ENCODE peak calls at places on chromosome 13, in six cellular contexts. S, Z, R, P, D and M are unnamed samples.

GRCh38 chr13:97068146-97068545 is 73.9 kb upstream of the OXGR1 start:
- DNase-seq in S (no peak), Z (no peak), R (peak; percentile 6), P (no peak), D (no peak), M (no peak)

GRCh38 chr13:22800726-22801401 is 379.9 kb upstream of the SGCG start:
- DNase-seq in S (peak; percentile 13), Z (peak; percentile 16), R (peak; percentile 13), P (peak; percentile 28), D (no peak), M (peak; percentile 37)

GRCh38 chr13:96075953-96076543 is 13.9 kb upstream of the HS6ST3 start:
- DNase-seq in S (peak; percentile 50), Z (no peak), R (peak; percentile 39), P (no peak), D (no peak), M (no peak)

GRCh38 chr13:49421391-49421790 is 22.5 kb downstream of the CAB39L start:
- DNase-seq in S (peak; percentile 21), Z (no peak), R (no peak), P (no peak), D (peak; percentile 12), M (no peak)

GRCh38 chr13:44540761-44541434 is 35.2 kb downstream of the TSC22D1 start:
- DNase-seq in S (no peak), Z (no peak), R (no peak), P (no peak), D (no peak), M (no peak)

GRCh38 chr13:75226092-75226491 is 255.9 kb downstream of the TBC1D4 start:
- DNase-seq in S (no peak), Z (no peak), R (no peak), P (no peak), D (peak; percentile 11), M (peak; percentile 59)

GRCh38 chr13:24184265-24184841 is 23.8 kb downstream of the SPATA13 start:
- DNase-seq in S (no peak), Z (no peak), R (no peak), P (no peak), D (no peak), M (peak; percentile 89)

GRCh38 chr13:74206061-74206561 is 71.9 kb upstream of the KLF12 start:
- DNase-seq in S (peak; percentile 75), Z (no peak), R (peak; percentile 70), P (no peak), D (no peak), M (peak; percentile 61)

GRCh38 chr13:37375724-37376123 is 222.8 kb downstream of the POSTN start:
- DNase-seq in S (peak; percentile 26), Z (no peak), R (peak; percentile 28), P (no peak), D (no peak), M (no peak)

GRCh38 chr13:59643906-59644626 is 519.7 kb downstream of the DIAPH3 start:
- DNase-seq in S (no peak), Z (no peak), R (no peak), P (no peak), D (no peak), M (no peak)

GRCh38 chr13:84121456-84121855 is 239.2 kb upstream of the SLITRK1 start:
- DNase-seq in S (peak; percentile 21), Z (no peak), R (no peak), P (no peak), D (no peak), M (no peak)

GRCh38 chr13:44237276-44237767 is 136.3 kb upstream of the SERP2 start:
- DNase-seq in S (peak; percentile 99), Z (peak; percentile 90), R (peak; percentile 98), P (no peak), D (no peak), M (peak; percentile 72)

GRCh38 chr13:98945863-98946605 is 31.8 kb downstream of the DOCK9 start:
- DNase-seq in S (no peak), Z (no peak), R (no peak), P (no peak), D (no peak), M (no peak)

GRCh38 chr13:90943961-90944360 is 403.5 kb upstream of the MIR17HG start:
- DNase-seq in S (no peak), Z (no peak), R (no peak), P (no peak), D (no peak), M (no peak)

GRCh38 chr13:60679131-60679530 is 282.1 kb downstream of the TDRD3 start:
- DNase-seq in S (peak; percentile 16), Z (no peak), R (no peak), P (no peak), D (no peak), M (no peak)

GRCh38 chr13:101567841-101568240 is 115.4 kb downstream of the ITGBL1 start:
- DNase-seq in S (no peak), Z (no peak), R (peak; percentile 37), P (no peak), D (no peak), M (no peak)

GRCh38 chr13:42836930-42837329 is 55.5 kb downstream of the FAM216B start:
- DNase-seq in S (peak; percentile 78), Z (peak; percentile 9), R (peak; percentile 89), P (no peak), D (no peak), M (peak; percentile 43)

GRCh38 chr13:74251778-74252519 is 117.7 kb upstream of the KLF12 start:
- DNase-seq in S (no peak), Z (no peak), R (peak; percentile 25), P (no peak), D (no peak), M (no peak)

GRCh38 chr13:40611004-40611403 is 55.4 kb downstream of the FOXO1 start:
- DNase-seq in S (peak; percentile 16), Z (no peak), R (no peak), P (no peak), D (no peak), M (no peak)

GRCh38 chr13:36033035-36033434 is 98.1 kb downstream of the DCLK1 start:
- DNase-seq in S (no peak), Z (no peak), R (no peak), P (no peak), D (no peak), M (no peak)

GRCh38 chr13:75330770-75331169 is 151.2 kb downstream of the TBC1D4 start:
- DNase-seq in S (no peak), Z (no peak), R (no peak), P (no peak), D (no peak), M (no peak)

DNA sequence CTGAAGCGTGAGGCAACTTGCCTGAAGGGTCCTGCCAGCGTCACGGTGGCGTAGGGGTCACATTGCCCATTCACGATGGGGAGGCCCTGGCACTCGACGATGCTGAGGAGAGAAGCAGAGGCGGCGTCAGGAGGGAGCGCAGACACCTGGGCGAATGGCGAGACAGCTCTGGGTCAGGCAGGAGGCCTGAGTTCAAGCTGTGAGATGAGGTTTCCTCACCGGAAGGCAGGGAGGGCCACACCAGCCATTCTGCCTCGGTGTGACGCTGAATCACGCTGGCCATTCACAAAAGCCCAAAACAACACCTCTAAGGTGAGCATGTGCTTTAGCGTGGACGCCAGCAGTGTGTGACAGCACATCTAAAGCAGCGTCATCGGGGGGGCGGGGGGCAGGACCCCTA is 54.0 kb upstream of the C13orf46 start:
- DNase-seq in S (no peak), Z (no peak), R (no peak), P (no peak), D (no peak), M (no peak)
- H3K4me3 ChIP-seq in S (no peak overlapping the region), Z (no peak overlapping the region), R (no peak overlapping the region), P (no peak overlapping the region), D (no peak overlapping the region), M (no peak overlapping the region)

DNA sequence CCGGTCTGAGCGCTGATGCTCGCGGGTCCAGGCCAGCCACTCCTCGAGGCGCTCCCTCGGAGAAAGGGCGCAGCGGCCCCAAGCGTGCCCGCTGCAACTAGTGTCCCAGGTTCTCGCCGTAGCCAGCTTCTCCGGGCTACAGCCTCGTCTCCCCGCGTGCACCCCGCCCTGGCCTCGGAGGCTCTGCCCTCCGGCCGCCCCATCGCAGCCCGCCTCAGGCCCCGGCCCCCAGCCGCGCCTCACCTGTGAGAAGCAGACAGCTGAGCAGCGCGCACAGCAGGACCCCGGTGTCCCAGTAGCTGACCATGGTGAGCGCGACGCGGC is 429 bp downstream of the FLT1 start:
- DNase-seq in S (peak; percentile 37), Z (no peak), R (no peak), P (no peak), D (no peak), M (no peak)
- H3K4me3 ChIP-seq in S (peak overlapping the region; percentile 66), Z (peak overlapping the region; percentile 86), R (peak overlapping the region; percentile 34), P (peak overlapping the region; percentile 46), D (no peak overlapping the region), M (no peak overlapping the region)

GRCh38 chr13:112885782-112886268 is 83.2 kb upstream of the MCF2L start:
- DNase-seq in S (peak; percentile 89), Z (peak; percentile 75), R (peak; percentile 87), P (no peak), D (peak; percentile 53), M (no peak)
- H3K4me3 ChIP-seq in S (peak overlapping the region; percentile 23), Z (no peak overlapping the region), R (no peak overlapping the region), P (no peak overlapping the region), D (no peak overlapping the region), M (peak overlapping the region; percentile 40)

GRCh38 chr13:27967203-27967735 is 1.8 kb downstream of the CDX2 start:
- DNase-seq in S (no peak), Z (no peak), R (no peak), P (no peak), D (no peak), M (no peak)

GRCh38 chr13:27969073-27969865 is at the start of gene CDX2:
- DNase-seq in S (no peak), Z (no peak), R (no peak), P (no peak), D (no peak), M (no peak)

GRCh38 chr13:27967736-27968315 is 1.3 kb downstream of the CDX2 start:
- DNase-seq in S (no peak), Z (no peak), R (no peak), P (no peak), D (no peak), M (no peak)

GRCh38 chr13:27969866-27970229 is 733 bp upstream of the CDX2 start:
- DNase-seq in S (no peak), Z (no peak), R (no peak), P (no peak), D (no peak), M (no peak)

DNA sequence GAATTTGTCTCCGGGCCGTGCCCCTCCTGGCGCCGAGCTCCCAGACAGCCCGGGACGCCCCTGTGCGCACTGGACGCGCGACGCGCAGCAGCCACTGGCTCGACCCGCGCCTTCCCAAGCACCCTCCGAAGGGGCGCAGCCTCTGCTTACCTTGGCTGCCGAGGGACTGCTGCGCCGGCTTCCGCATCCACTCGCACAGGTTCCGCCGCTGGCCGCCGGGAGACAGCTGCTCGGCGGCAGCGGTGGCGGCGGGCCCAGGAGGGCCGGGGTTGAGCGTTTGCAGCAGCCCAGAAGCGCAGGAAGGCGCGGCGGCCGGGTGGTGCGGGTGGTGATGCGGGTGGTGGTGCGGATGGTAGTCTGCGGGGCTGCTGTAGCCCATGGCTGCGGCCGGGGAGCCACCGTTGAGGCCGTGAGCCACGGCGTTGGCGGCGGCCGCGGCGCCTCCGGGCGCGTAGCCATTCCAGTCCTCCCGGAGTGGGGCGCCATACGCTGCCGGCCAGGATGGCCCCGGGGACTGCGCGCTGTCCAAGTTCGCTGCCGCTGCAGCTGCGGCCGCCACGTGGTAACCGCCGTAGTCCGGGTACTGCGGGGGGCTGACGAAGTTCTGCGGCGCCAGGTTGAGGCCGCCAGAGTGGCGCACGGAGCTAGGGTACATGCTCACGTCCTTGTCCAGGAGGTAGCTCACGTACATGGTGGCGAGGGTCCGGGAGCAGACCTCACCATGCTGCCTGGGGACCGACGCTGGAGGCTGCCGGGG is 621 bp downstream of the CDX2 start:
- DNase-seq in S (no peak), Z (no peak), R (no peak), P (no peak), D (no peak), M (no peak)
- H3K4me3 ChIP-seq in S (no peak overlapping the region), Z (peak overlapping the region; percentile 10), R (no peak overlapping the region), P (peak overlapping the region; percentile 32), D (no peak overlapping the region), M (no peak overlapping the region)